ENCODE peak calls at places on chromosomes 11 and 22, in five cellular contexts. F, X, D, Z and V are unnamed samples.
A peak's percentile ranks its signal among the peaks of the same experiment; 100 is the strongest.

GRCh38 chr22:20432244-20432686 is 5.4 kb downstream of the SCARF2 start:
- DNase-seq in F (no peak), X (no peak), D (no peak), Z (no peak), V (no peak)

GRCh38 chr11:88521354-88522310 is 184.1 kb upstream of the CTSC start:
- DNase-seq in F (peak; percentile 55), X (no peak), D (no peak), Z (peak; percentile 50), V (no peak)

GRCh38 chr11:111557425-111558111 is 17.0 kb downstream of the LAYN start:
- DNase-seq in F (peak; percentile 90), X (peak; percentile 89), D (no peak), Z (peak; percentile 95), V (peak; percentile 99)

GRCh38 chr11:70481625-70482528 is 83.5 kb downstream of the CTTN start:
- DNase-seq in F (peak; percentile 57), X (peak; percentile 69), D (no peak), Z (peak; percentile 74), V (no peak)

GRCh38 chr11:83648610-83649467 is 362.7 kb upstream of the CCDC90B start:
- DNase-seq in F (no peak), X (no peak), D (no peak), Z (no peak), V (no peak)

GRCh38 chr11:100731471-100731870 is 44.4 kb downstream of the ARHGAP42 start:
- DNase-seq in F (no peak), X (no peak), D (peak; percentile 67), Z (no peak), V (no peak)

GRCh38 chr11:88535916-88536547 is 198.5 kb upstream of the CTSC start:
- DNase-seq in F (no peak), X (peak; percentile 90), D (no peak), Z (peak; percentile 95), V (no peak)

GRCh38 chr11:83051760-83052671 is 19.7 kb downstream of the RAB30 start:
- DNase-seq in F (peak; percentile 84), X (peak; percentile 81), D (no peak), Z (peak; percentile 95), V (peak; percentile 99)

GRCh38 chr11:60769273-60769672 is 12.6 kb downstream of the MS4A15 start:
- DNase-seq in F (no peak), X (peak; percentile 35), D (no peak), Z (no peak), V (no peak)

GRCh38 chr22:27310966-27311665 is 490.4 kb downstream of the MN1 start:
- DNase-seq in F (no peak), X (no peak), D (peak; percentile 88), Z (no peak), V (no peak)

GRCh38 chr22:49727191-49727880 is 100.3 kb downstream of the BRD1 start:
- DNase-seq in F (no peak), X (no peak), D (no peak), Z (no peak), V (no peak)

GRCh38 chr11:89491141-89491690 is at the start of gene NOX4:
- DNase-seq in F (peak; percentile 42), X (no peak), D (peak; percentile 88), Z (peak; percentile 76), V (no peak)

GRCh38 chr11:28808771-28809170 is 700.6 kb downstream of the METTL15 start:
- DNase-seq in F (no peak), X (peak; percentile 64), D (no peak), Z (no peak), V (no peak)

GRCh38 chr22:16824718-16825687 is at the start of gene XKR3:
- DNase-seq in F (no peak), X (no peak), D (peak; percentile 47), Z (no peak), V (no peak)

GRCh38 chr11:29435421-29435820 is 581.4 kb downstream of the KCNA4 start:
- DNase-seq in F (peak; percentile 46), X (no peak), D (no peak), Z (peak; percentile 33), V (no peak)

GRCh38 chr11:117443269-117444186 is 115.9 kb downstream of the CEP164 start:
- DNase-seq in F (peak; percentile 26), X (no peak), D (peak; percentile 94), Z (no peak), V (no peak)

GRCh38 chr11:10322830-10323792 is 18.2 kb downstream of the ADM start:
- DNase-seq in F (peak; percentile 86), X (peak; percentile 84), D (peak; percentile 57), Z (peak; percentile 93), V (peak; percentile 67)
- TF ChIP-seq CTCF in F (peak; percentile 33), X (peak; percentile 42), D (peak; percentile 69), Z (peak; percentile 34), V (no peak)

DNA sequence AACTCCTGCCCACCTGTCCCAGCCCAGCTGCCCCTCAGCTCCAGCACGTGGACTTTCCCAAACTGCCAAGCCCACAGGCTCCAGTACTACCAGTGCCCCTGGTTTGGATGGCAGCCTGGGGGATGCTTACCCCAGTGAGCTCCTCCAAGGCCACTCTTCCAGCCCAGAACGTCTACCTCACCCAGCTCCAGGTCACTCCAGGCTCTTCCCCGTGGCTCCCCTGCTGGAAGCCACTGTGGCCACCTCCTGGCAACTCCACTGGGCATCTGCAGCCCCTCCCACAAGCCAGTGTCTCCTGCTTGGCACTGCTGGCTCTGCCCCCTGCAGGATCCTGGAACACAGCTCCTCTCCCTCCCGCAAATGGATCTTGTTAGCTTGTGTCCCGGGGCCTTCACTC is 29.3 kb downstream of the LMO1 start:
- DNase-seq in F (no peak), X (no peak), D (peak; percentile 70), Z (no peak), V (no peak)
- TF ChIP-seq CTCF in F (peak; percentile 21), X (no peak), D (peak; percentile 52), Z (no peak), V (no peak)

GRCh38 chr22:42880815-42881214 is 23.7 kb upstream of the ARFGAP3 start:
- DNase-seq in F (no peak), X (no peak), D (peak; percentile 75), Z (no peak), V (no peak)
- TF ChIP-seq CTCF in F (peak; percentile 54), X (no peak), D (peak; percentile 67), Z (peak; percentile 37), V (no peak)

GRCh38 chr22:46687045-46687444 is 51.0 kb downstream of the CERK start:
- DNase-seq in F (no peak), X (no peak), D (no peak), Z (no peak), V (no peak)
- TF ChIP-seq CTCF in F (no peak), X (no peak), D (no peak), Z (no peak), V (no peak)

GRCh38 chr22:35299217-35299716 is 427 bp upstream of the TOM1 start:
- DNase-seq in F (no peak), X (no peak), D (no peak), Z (peak; percentile 22), V (no peak)
- TF ChIP-seq CTCF in F (peak; percentile 10), X (no peak), D (peak; percentile 21), Z (no peak), V (no peak)